ENCODE peak calls at places on chromosomes 1 and 21, in nine cellular contexts. P, N, O, Q, W, C, H, I and X are unnamed samples.
A peak's percentile ranks its signal among the peaks of the same experiment; 100 is the strongest.

GRCh38 chr1:186511761-186512637 is 51.1 kb upstream of the PDC start:
- DNase-seq in W (no peak), I (no peak), P (peak; percentile 51), O (no peak), Q (no peak), N (peak; percentile 42), C (no peak), H (peak; percentile 16), X (peak; percentile 82)

GRCh38 chr21:45550552-45551210 is 8.4 kb upstream of the SLC19A1 start:
- DNase-seq in P (peak; percentile 90), N (peak; percentile 55), I (no peak), O (no peak), W (no peak), C (no peak), Q (peak; percentile 60), H (no peak), X (no peak)

GRCh38 chr1:61993331-61993961 is 201.2 kb upstream of the L1TD1 start:
- DNase-seq in P (no peak), I (no peak), C (no peak), O (no peak), W (no peak), N (no peak), H (no peak), Q (no peak), X (no peak)

GRCh38 chr1:178536844-178537371 is 24.0 kb downstream of the TEX35 start:
- DNase-seq in O (no peak), Q (no peak), C (peak; percentile 60), I (no peak), N (peak; percentile 56), P (no peak), W (peak; percentile 63), H (no peak), X (no peak)

GRCh38 chr21:32322103-32322502 is 23.4 kb downstream of the MRAP start:
- DNase-seq in N (no peak), C (no peak), Q (no peak), I (no peak), W (no peak), H (no peak), P (no peak), O (no peak), X (no peak)

GRCh38 chr1:58857673-58858343 is 74.0 kb upstream of the JUN start:
- DNase-seq in H (no peak), I (peak; percentile 17), Q (no peak), O (no peak), W (no peak), P (no peak), N (no peak), C (no peak), X (no peak)

GRCh38 chr1:180230791-180231505 is 884 bp downstream of the LHX4 start:
- DNase-seq in Q (no peak), I (peak; percentile 22), N (peak; percentile 60), O (peak; percentile 34), C (no peak), W (no peak), P (no peak), H (no peak), X (peak; percentile 88)

GRCh38 chr1:193062698-193063463 is 3.5 kb downstream of the RO60 start:
- DNase-seq in W (no peak), Q (no peak), I (no peak), O (no peak), N (no peak), H (no peak), P (no peak), C (no peak), X (no peak)

GRCh38 chr1:41493117-41493536 is 8.6 kb upstream of the EDN2 start:
- DNase-seq in N (no peak), C (peak; percentile 31), I (no peak), H (no peak), W (no peak), O (peak; percentile 25), P (no peak), Q (no peak), X (no peak)

GRCh38 chr1:161805399-161806197 is 39.5 kb downstream of the ATF6 start:
- DNase-seq in C (no peak), I (no peak), W (peak; percentile 2), N (no peak), P (no peak), O (no peak), Q (no peak), H (no peak), X (no peak)

GRCh38 chr1:11216074-11216473 is 26.9 kb downstream of the ANGPTL7 start:
- DNase-seq in N (no peak), C (no peak), P (no peak), W (no peak), Q (no peak), I (no peak), H (no peak), O (no peak), X (no peak)

GRCh38 chr1:19309123-19309813 is 2.7 kb downstream of the AKR7A2 start:
- DNase-seq in I (no peak), N (no peak), C (no peak), O (no peak), P (no peak), H (no peak), Q (no peak), W (no peak), X (no peak)

GRCh38 chr1:44608141-44608540 is 66.1 kb downstream of the TMEM53 start:
- DNase-seq in P (no peak), C (no peak), Q (no peak), N (no peak), I (no peak), H (no peak), W (no peak), O (no peak), X (no peak)